ENCODE peak calls at places on chromosome 17, in nine cellular contexts. S is H1; W is NCI-H2029 treated with DMSO at 0.1 percent for 48 hours; C is T-helper 1 cell; N is activated CD8-positive, alpha-beta memory T cell treated with anti-CD3 and anti-CD28 coated beads for 1 hour; U is testis; D is LoVo; Z is fibroblast of the aortic adventitia; F is AG10803. J is an unnamed sample.

GRCh38 chr17:38504216-38504615 is 76.0 kb downstream of the ARHGAP23 start:
- DNase-seq in C (no peak), F (no peak), Z (no peak), U (no peak), W (no peak), S (no peak), N (no peak), D (no peak), J (no peak)

GRCh38 chr17:33240397-33240796 is 52.7 kb downstream of the ASIC2 start:
- DNase-seq in Z (no peak), D (no peak), W (no peak), S (no peak), N (no peak), U (no peak), F (no peak), C (no peak), J (no peak)

GRCh38 chr17:4480929-4481898 is 17.5 kb upstream of the SPNS2 start:
- DNase-seq in U (no peak), Z (no peak), F (no peak), W (no peak), S (no peak), D (no peak), C (peak; percentile 71), N (no peak), J (no peak)

GRCh38 chr17:57860414-57860999 is 10.7 kb upstream of the MRPS23 start:
- DNase-seq in W (no peak), F (no peak), Z (no peak), C (no peak), U (no peak), N (no peak), S (no peak), D (no peak), J (no peak)

GRCh38 chr17:72365857-72366415 is 245.1 kb downstream of the SOX9 start:
- DNase-seq in N (no peak), S (no peak), Z (peak; percentile 45), W (no peak), C (no peak), U (no peak), D (no peak), F (peak; percentile 85), J (no peak)

GRCh38 chr17:57649731-57650484 is 95.2 kb downstream of the CCDC182 start:
- DNase-seq in D (no peak), N (no peak), U (no peak), Z (no peak), F (peak; percentile 10), C (no peak), S (no peak), W (no peak), J (peak; percentile 79)

GRCh38 chr17:51275381-51275780 is 15.0 kb downstream of the UTP18 start:
- DNase-seq in S (no peak), C (no peak), D (no peak), N (no peak), W (no peak), F (peak; percentile 89), U (no peak), Z (peak; percentile 82), J (no peak)

GRCh38 chr17:6248061-6248460 is 177.9 kb downstream of the WSCD1 start:
- DNase-seq in U (no peak), D (no peak), Z (no peak), C (no peak), F (no peak), W (no peak), N (no peak), S (no peak), J (no peak)

GRCh38 chr17:65514082-65514481 is 47.4 kb downstream of the AXIN2 start:
- DNase-seq in F (peak; percentile 94), N (no peak), Z (peak; percentile 45), C (no peak), U (no peak), W (no peak), S (no peak), D (peak; percentile 63), J (no peak)

GRCh38 chr17:50045154-50045553 is 10.8 kb upstream of the ITGA3 start:
- DNase-seq in N (no peak), F (no peak), U (no peak), Z (no peak), D (no peak), S (no peak), C (no peak), W (no peak), J (no peak)

GRCh38 chr17:74360993-74361612 is 565 bp downstream of the BTBD17 start:
- DNase-seq in F (no peak), W (peak; percentile 74), U (no peak), C (no peak), D (no peak), N (no peak), Z (no peak), S (no peak), J (no peak)

GRCh38 chr17:79852748-79853147 is 13.5 kb upstream of the CBX4 start:
- DNase-seq in Z (peak; percentile 69), F (peak; percentile 30), C (peak; percentile 35), U (no peak), D (peak; percentile 70), N (no peak), W (no peak), S (no peak), J (no peak)

GRCh38 chr17:42031584-42031983 is 11.7 kb downstream of the NKIRAS2 start:
- DNase-seq in W (no peak), F (no peak), C (no peak), D (no peak), U (no peak), N (no peak), S (no peak), Z (no peak), J (no peak)

GRCh38 chr17:10772425-10773380 is 31.2 kb downstream of the TMEM238L start:
- DNase-seq in W (no peak), S (peak; percentile 53), U (peak; percentile 86), D (no peak), C (peak; percentile 8), F (no peak), N (no peak), Z (no peak), J (no peak)

GRCh38 chr17:57906910-57907309 is 48.3 kb downstream of the CUEDC1 start:
- DNase-seq in D (no peak), N (no peak), Z (no peak), U (peak; percentile 56), C (no peak), S (no peak), W (no peak), F (no peak), J (no peak)

GRCh38 chr17:60110586-60110985 is 31.9 kb upstream of the HEATR6 start:
- DNase-seq in W (no peak), U (no peak), N (no peak), S (no peak), F (no peak), D (no peak), C (no peak), Z (no peak), J (no peak)

GRCh38 chr17:30920683-30921543 is 832 bp upstream of the ADAP2 start:
- DNase-seq in U (no peak), S (no peak), N (no peak), D (no peak), Z (no peak), F (no peak), C (no peak), W (no peak), J (no peak)

GRCh38 chr17:41844971-41845370 is 7.3 kb downstream of the KLHL10 start:
- DNase-seq in N (no peak), Z (no peak), U (no peak), W (no peak), C (no peak), F (no peak), D (no peak), S (no peak), J (no peak)

GRCh38 chr17:29624586-29624985 is 1.9 kb upstream of the CORO6 start:
- DNase-seq in F (no peak), W (no peak), Z (no peak), U (no peak), C (no peak), N (no peak), S (no peak), D (no peak), J (no peak)

GRCh38 chr17:58671969-58672368 is 19.9 kb downstream of the TEX14 start:
- DNase-seq in N (no peak), C (no peak), W (no peak), F (no peak), S (no peak), Z (no peak), D (no peak), U (no peak), J (no peak)

GRCh38 chr17:19397556-19398041 is 10.6 kb upstream of the MFAP4 start:
- DNase-seq in Z (no peak), F (no peak), U (no peak), D (peak; percentile 70), C (no peak), W (no peak), N (no peak), S (peak; percentile 51), J (peak; percentile 74)

GRCh38 chr17:33560165-33560564 is 267.1 kb upstream of the ASIC2 start:
- DNase-seq in Z (peak; percentile 8), N (no peak), W (no peak), F (peak; percentile 61), U (no peak), S (no peak), D (no peak), C (no peak), J (no peak)

GRCh38 chr17:81691196-81691595 is 7.4 kb downstream of the HGS start:
- DNase-seq in C (no peak), N (no peak), U (no peak), D (no peak), Z (no peak), F (no peak), W (no peak), S (no peak), J (no peak)

GRCh38 chr17:62597920-62598319 is 29.6 kb upstream of the MRC2 start:
- DNase-seq in U (peak; percentile 26), S (no peak), C (no peak), D (no peak), F (peak; percentile 78), N (no peak), W (no peak), Z (peak; percentile 68), J (no peak)

GRCh38 chr17:76432712-76433336 is 20.1 kb downstream of the UBE2O start:
- DNase-seq in N (no peak), D (no peak), F (no peak), W (no peak), U (no peak), C (peak; percentile 15), Z (no peak), S (no peak), J (no peak)

GRCh38 chr17:59154335-59154720 is 658 bp downstream of the SKA2 start:
- DNase-seq in Z (no peak), S (no peak), U (peak; percentile 57), C (peak; percentile 60), D (peak; percentile 37), F (peak; percentile 32), N (no peak), W (no peak), J (no peak)

GRCh38 chr17:40705567-40705966 is 2.0 kb upstream of the KRT24 start:
- DNase-seq in Z (no peak), C (no peak), S (no peak), N (no peak), U (no peak), D (no peak), W (no peak), F (no peak), J (no peak)

GRCh38 chr17:2937331-2938003 is 125.9 kb downstream of the OR1D5 start:
- DNase-seq in C (no peak), D (no peak), N (no peak), F (no peak), U (no peak), Z (no peak), S (no peak), W (no peak), J (no peak)